ENCODE peak calls at places on chromosome 6, in nine cellular contexts. One of them, this sample, is unnamed.
A peak's percentile ranks its signal among the peaks of the same experiment; 100 is the strongest.

GRCh38 chr6:26514984-26515383 is 14.9 kb downstream of the BTN1A1 start:
- DNase-seq in A549: no peak
- DNase-seq in neural crest cell: no peak
- DNase-seq in heart left ventricle: no peak
- DNase-seq in dorsolateral prefrontal cortex: no peak
- DNase-seq in nephron progenitor cell: no peak
- DNase-seq in fibroblast of mammary gland: no peak
- DNase-seq in lower lobe of right lung: no peak
- DNase-seq in endodermal cell: no peak
- DNase-seq in this sample: no peak

GRCh38 chr6:25232478-25232877 is 46.7 kb upstream of the CARMIL1 start:
- DNase-seq in A549: no peak
- DNase-seq in heart left ventricle: peak; percentile 69
- DNase-seq in endodermal cell: no peak
- DNase-seq in fibroblast of mammary gland: peak; percentile 94
- DNase-seq in nephron progenitor cell: peak; percentile 16
- DNase-seq in dorsolateral prefrontal cortex: peak; percentile 73
- DNase-seq in lower lobe of right lung: no peak
- DNase-seq in neural crest cell: no peak
- DNase-seq in this sample: no peak

GRCh38 chr6:114315841-114316595 is 26.8 kb downstream of the HS3ST5 start:
- DNase-seq in nephron progenitor cell: no peak
- DNase-seq in dorsolateral prefrontal cortex: no peak
- DNase-seq in A549: no peak
- DNase-seq in lower lobe of right lung: no peak
- DNase-seq in endodermal cell: no peak
- DNase-seq in fibroblast of mammary gland: no peak
- DNase-seq in neural crest cell: no peak
- DNase-seq in heart left ventricle: no peak
- DNase-seq in this sample: no peak

GRCh38 chr6:11700118-11700718 is 78.4 kb downstream of the ADTRP start:
- DNase-seq in lower lobe of right lung: no peak
- DNase-seq in dorsolateral prefrontal cortex: no peak
- DNase-seq in nephron progenitor cell: no peak
- DNase-seq in neural crest cell: no peak
- DNase-seq in A549: peak; percentile 26
- DNase-seq in fibroblast of mammary gland: peak; percentile 72
- DNase-seq in endodermal cell: no peak
- DNase-seq in heart left ventricle: no peak
- DNase-seq in this sample: no peak

GRCh38 chr6:138115877-138116660 is 8.8 kb upstream of the PERP start:
- DNase-seq in fibroblast of mammary gland: peak; percentile 71
- DNase-seq in nephron progenitor cell: peak; percentile 51
- DNase-seq in neural crest cell: no peak
- DNase-seq in heart left ventricle: peak; percentile 38
- DNase-seq in lower lobe of right lung: peak; percentile 60
- DNase-seq in A549: peak; percentile 40
- DNase-seq in dorsolateral prefrontal cortex: peak; percentile 72
- DNase-seq in endodermal cell: peak; percentile 72
- DNase-seq in this sample: no peak

GRCh38 chr6:40356242-40356910 is 230.8 kb downstream of the LRFN2 start:
- DNase-seq in endodermal cell: peak; percentile 22
- DNase-seq in fibroblast of mammary gland: peak; percentile 47
- DNase-seq in heart left ventricle: no peak
- DNase-seq in dorsolateral prefrontal cortex: no peak
- DNase-seq in lower lobe of right lung: no peak
- DNase-seq in neural crest cell: no peak
- DNase-seq in nephron progenitor cell: no peak
- DNase-seq in A549: no peak
- DNase-seq in this sample: no peak

GRCh38 chr6:11845664-11846577 is 67.3 kb upstream of the ADTRP start:
- DNase-seq in nephron progenitor cell: no peak
- DNase-seq in lower lobe of right lung: no peak
- DNase-seq in fibroblast of mammary gland: no peak
- DNase-seq in A549: no peak
- DNase-seq in dorsolateral prefrontal cortex: no peak
- DNase-seq in neural crest cell: no peak
- DNase-seq in endodermal cell: no peak
- DNase-seq in heart left ventricle: no peak
- DNase-seq in this sample: no peak

GRCh38 chr6:136774228-136775041 is 17.8 kb downstream of the MAP3K5 start:
- DNase-seq in nephron progenitor cell: no peak
- DNase-seq in fibroblast of mammary gland: peak; percentile 86
- DNase-seq in endodermal cell: no peak
- DNase-seq in heart left ventricle: no peak
- DNase-seq in lower lobe of right lung: no peak
- DNase-seq in dorsolateral prefrontal cortex: no peak
- DNase-seq in A549: no peak
- DNase-seq in neural crest cell: no peak
- DNase-seq in this sample: no peak

GRCh38 chr6:11618533-11618932 is 81.0 kb downstream of the TMEM170B start:
- DNase-seq in A549: peak; percentile 13
- DNase-seq in nephron progenitor cell: no peak
- DNase-seq in neural crest cell: no peak
- DNase-seq in endodermal cell: no peak
- DNase-seq in dorsolateral prefrontal cortex: no peak
- DNase-seq in lower lobe of right lung: no peak
- DNase-seq in fibroblast of mammary gland: peak; percentile 27
- DNase-seq in heart left ventricle: no peak
- DNase-seq in this sample: no peak

GRCh38 chr6:87789198-87789899 is 87.3 kb upstream of the AKIRIN2 start:
- DNase-seq in A549: peak; percentile 79
- DNase-seq in neural crest cell: no peak
- DNase-seq in dorsolateral prefrontal cortex: no peak
- DNase-seq in lower lobe of right lung: no peak
- DNase-seq in nephron progenitor cell: no peak
- DNase-seq in heart left ventricle: no peak
- DNase-seq in fibroblast of mammary gland: peak; percentile 85
- DNase-seq in endodermal cell: no peak
- DNase-seq in this sample: no peak

GRCh38 chr6:73985891-73986290 is 289.9 kb downstream of the CD109 start:
- DNase-seq in nephron progenitor cell: no peak
- DNase-seq in lower lobe of right lung: no peak
- DNase-seq in endodermal cell: peak; percentile 58
- DNase-seq in heart left ventricle: no peak
- DNase-seq in neural crest cell: no peak
- DNase-seq in A549: no peak
- DNase-seq in fibroblast of mammary gland: peak; percentile 64
- DNase-seq in dorsolateral prefrontal cortex: no peak
- DNase-seq in this sample: no peak

GRCh38 chr6:109804020-109804419 is 112.9 kb downstream of the FIG4 start:
- DNase-seq in fibroblast of mammary gland: no peak
- DNase-seq in endodermal cell: no peak
- DNase-seq in lower lobe of right lung: no peak
- DNase-seq in dorsolateral prefrontal cortex: no peak
- DNase-seq in nephron progenitor cell: no peak
- DNase-seq in heart left ventricle: no peak
- DNase-seq in neural crest cell: no peak
- DNase-seq in A549: no peak
- DNase-seq in this sample: no peak

GRCh38 chr6:87705070-87705691 is 3.1 kb upstream of the AKIRIN2 start:
- DNase-seq in dorsolateral prefrontal cortex: no peak
- DNase-seq in nephron progenitor cell: no peak
- DNase-seq in endodermal cell: no peak
- DNase-seq in fibroblast of mammary gland: no peak
- DNase-seq in heart left ventricle: no peak
- DNase-seq in lower lobe of right lung: no peak
- DNase-seq in neural crest cell: no peak
- DNase-seq in A549: peak; percentile 41
- DNase-seq in this sample: no peak

GRCh38 chr6:30130887-30131862 is 4.8 kb upstream of the TRIM40 start:
- DNase-seq in dorsolateral prefrontal cortex: peak; percentile 45
- DNase-seq in heart left ventricle: peak; percentile 62
- DNase-seq in neural crest cell: peak; percentile 56
- DNase-seq in endodermal cell: peak; percentile 86
- DNase-seq in lower lobe of right lung: peak; percentile 63
- DNase-seq in nephron progenitor cell: peak; percentile 58
- DNase-seq in fibroblast of mammary gland: peak; percentile 81
- DNase-seq in A549: peak; percentile 82
- DNase-seq in this sample: peak; percentile 25

GRCh38 chr6:9139762-9140161 is 704.4 kb upstream of the SLC35B3 start:
- DNase-seq in A549: no peak
- DNase-seq in endodermal cell: no peak
- DNase-seq in lower lobe of right lung: no peak
- DNase-seq in nephron progenitor cell: no peak
- DNase-seq in fibroblast of mammary gland: peak; percentile 56
- DNase-seq in heart left ventricle: no peak
- DNase-seq in dorsolateral prefrontal cortex: no peak
- DNase-seq in neural crest cell: no peak
- DNase-seq in this sample: no peak

GRCh38 chr6:148890605-148891004 is 143.8 kb downstream of the UST start:
- DNase-seq in heart left ventricle: no peak
- DNase-seq in nephron progenitor cell: no peak
- DNase-seq in dorsolateral prefrontal cortex: no peak
- DNase-seq in fibroblast of mammary gland: peak; percentile 10
- DNase-seq in endodermal cell: no peak
- DNase-seq in lower lobe of right lung: no peak
- DNase-seq in A549: no peak
- DNase-seq in neural crest cell: no peak
- DNase-seq in this sample: no peak

GRCh38 chr6:3341467-3341866 is 82.7 kb downstream of the PSMG4 start:
- DNase-seq in heart left ventricle: no peak
- DNase-seq in neural crest cell: no peak
- DNase-seq in fibroblast of mammary gland: peak; percentile 98
- DNase-seq in dorsolateral prefrontal cortex: no peak
- DNase-seq in endodermal cell: peak; percentile 70
- DNase-seq in A549: no peak
- DNase-seq in nephron progenitor cell: no peak
- DNase-seq in lower lobe of right lung: no peak
- DNase-seq in this sample: no peak

GRCh38 chr6:21227486-21227885 is 366.1 kb upstream of the SOX4 start:
- DNase-seq in lower lobe of right lung: no peak
- DNase-seq in neural crest cell: no peak
- DNase-seq in dorsolateral prefrontal cortex: no peak
- DNase-seq in endodermal cell: no peak
- DNase-seq in nephron progenitor cell: no peak
- DNase-seq in heart left ventricle: no peak
- DNase-seq in fibroblast of mammary gland: peak; percentile 18
- DNase-seq in A549: no peak
- DNase-seq in this sample: no peak

GRCh38 chr6:106444777-106445507 is 84.4 kb downstream of the CRYBG1 start:
- DNase-seq in A549: peak; percentile 63
- DNase-seq in heart left ventricle: no peak
- DNase-seq in nephron progenitor cell: peak; percentile 16
- DNase-seq in neural crest cell: peak; percentile 23
- DNase-seq in dorsolateral prefrontal cortex: no peak
- DNase-seq in lower lobe of right lung: no peak
- DNase-seq in endodermal cell: no peak
- DNase-seq in fibroblast of mammary gland: peak; percentile 72
- DNase-seq in this sample: no peak

GRCh38 chr6:3157151-3157933 is at the start of gene TUBB2A:
- DNase-seq in heart left ventricle: peak; percentile 89
- DNase-seq in fibroblast of mammary gland: peak; percentile 69
- DNase-seq in lower lobe of right lung: peak; percentile 86
- DNase-seq in endodermal cell: peak; percentile 92
- DNase-seq in A549: peak; percentile 63
- DNase-seq in dorsolateral prefrontal cortex: peak; percentile 86
- DNase-seq in nephron progenitor cell: peak; percentile 86
- DNase-seq in neural crest cell: peak; percentile 73
- DNase-seq in this sample: peak; percentile 74

GRCh38 chr6:50198245-50198644 is 148.5 kb upstream of the DEFB112 start:
- DNase-seq in lower lobe of right lung: no peak
- DNase-seq in dorsolateral prefrontal cortex: no peak
- DNase-seq in heart left ventricle: no peak
- DNase-seq in endodermal cell: peak; percentile 62
- DNase-seq in nephron progenitor cell: no peak
- DNase-seq in fibroblast of mammary gland: no peak
- DNase-seq in neural crest cell: no peak
- DNase-seq in A549: no peak
- DNase-seq in this sample: no peak

GRCh38 chr6:42030585-42031506 is 19.5 kb upstream of the TAF8 start:
- DNase-seq in lower lobe of right lung: no peak
- DNase-seq in A549: no peak
- DNase-seq in neural crest cell: no peak
- DNase-seq in nephron progenitor cell: no peak
- DNase-seq in fibroblast of mammary gland: no peak
- DNase-seq in heart left ventricle: peak; percentile 76
- DNase-seq in endodermal cell: peak; percentile 73
- DNase-seq in dorsolateral prefrontal cortex: no peak
- DNase-seq in this sample: no peak

GRCh38 chr6:150267686-150268561 is 100.9 kb upstream of the IYD start:
- DNase-seq in nephron progenitor cell: no peak
- DNase-seq in dorsolateral prefrontal cortex: no peak
- DNase-seq in neural crest cell: no peak
- DNase-seq in A549: no peak
- DNase-seq in fibroblast of mammary gland: peak; percentile 88
- DNase-seq in lower lobe of right lung: peak; percentile 36
- DNase-seq in heart left ventricle: no peak
- DNase-seq in endodermal cell: no peak
- DNase-seq in this sample: no peak
- TF ChIP-seq CTCF in nephron progenitor cell: no peak
- TF ChIP-seq CTCF in dorsolateral prefrontal cortex: no peak
- TF ChIP-seq CTCF in neural crest cell: no peak
- TF ChIP-seq CTCF in A549: no peak
- TF ChIP-seq CTCF in fibroblast of mammary gland: peak; percentile 0
- TF ChIP-seq CTCF in lower lobe of right lung: no peak
- TF ChIP-seq CTCF in heart left ventricle: no peak
- TF ChIP-seq CTCF in endodermal cell: no peak
- TF ChIP-seq CTCF in this sample: no peak

GRCh38 chr6:66558189-66558588 is 851.2 kb upstream of the EYS start:
- DNase-seq in fibroblast of mammary gland: no peak
- DNase-seq in endodermal cell: peak; percentile 44
- DNase-seq in dorsolateral prefrontal cortex: no peak
- DNase-seq in lower lobe of right lung: no peak
- DNase-seq in A549: no peak
- DNase-seq in neural crest cell: no peak
- DNase-seq in heart left ventricle: no peak
- DNase-seq in nephron progenitor cell: no peak
- DNase-seq in this sample: no peak
- TF ChIP-seq CTCF in fibroblast of mammary gland: no peak
- TF ChIP-seq CTCF in endodermal cell: peak; percentile 47
- TF ChIP-seq CTCF in dorsolateral prefrontal cortex: no peak
- TF ChIP-seq CTCF in lower lobe of right lung: no peak
- TF ChIP-seq CTCF in A549: no peak
- TF ChIP-seq CTCF in neural crest cell: peak; percentile 31
- TF ChIP-seq CTCF in heart left ventricle: no peak
- TF ChIP-seq CTCF in nephron progenitor cell: no peak
- TF ChIP-seq CTCF in this sample: peak; percentile 17

GRCh38 chr6:34067814-34068213 is 78.1 kb downstream of the GRM4 start:
- DNase-seq in dorsolateral prefrontal cortex: no peak
- DNase-seq in heart left ventricle: no peak
- DNase-seq in nephron progenitor cell: no peak
- DNase-seq in neural crest cell: no peak
- DNase-seq in fibroblast of mammary gland: no peak
- DNase-seq in A549: peak; percentile 13
- DNase-seq in endodermal cell: peak; percentile 69
- DNase-seq in lower lobe of right lung: no peak
- DNase-seq in this sample: no peak
- TF ChIP-seq CTCF in dorsolateral prefrontal cortex: no peak
- TF ChIP-seq CTCF in heart left ventricle: no peak
- TF ChIP-seq CTCF in nephron progenitor cell: no peak
- TF ChIP-seq CTCF in neural crest cell: no peak
- TF ChIP-seq CTCF in fibroblast of mammary gland: no peak
- TF ChIP-seq CTCF in A549: peak; percentile 11
- TF ChIP-seq CTCF in endodermal cell: peak; percentile 43
- TF ChIP-seq CTCF in lower lobe of right lung: no peak
- TF ChIP-seq CTCF in this sample: no peak

DNA sequence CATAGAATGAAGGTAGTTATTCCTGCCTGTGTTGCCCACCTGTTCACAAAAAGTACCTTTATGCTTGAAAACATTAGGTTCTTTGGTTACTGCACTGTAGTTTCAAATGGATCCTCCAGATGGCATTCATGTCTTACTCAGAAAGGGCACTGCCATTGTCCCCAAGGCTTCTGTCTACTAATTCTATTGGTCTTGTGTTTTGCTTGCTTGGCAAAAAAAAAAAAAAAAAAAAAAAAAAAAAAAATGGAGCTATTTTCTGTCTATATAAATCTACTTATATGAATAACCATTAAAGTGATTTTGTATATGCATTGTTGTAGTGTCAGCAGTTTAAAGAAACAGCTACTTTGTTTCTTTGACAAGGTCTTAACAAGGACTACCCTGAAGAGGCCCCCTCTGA is 12.7 kb upstream of the EFHC1 start:
- DNase-seq in A549: peak; percentile 48
- DNase-seq in heart left ventricle: no peak
- DNase-seq in dorsolateral prefrontal cortex: no peak
- DNase-seq in fibroblast of mammary gland: peak; percentile 63
- DNase-seq in neural crest cell: no peak
- DNase-seq in endodermal cell: no peak
- DNase-seq in nephron progenitor cell: peak; percentile 11
- DNase-seq in lower lobe of right lung: no peak
- DNase-seq in this sample: no peak
- TF ChIP-seq CTCF in A549: peak; percentile 52
- TF ChIP-seq CTCF in heart left ventricle: peak; percentile 47
- TF ChIP-seq CTCF in dorsolateral prefrontal cortex: peak; percentile 49
- TF ChIP-seq CTCF in fibroblast of mammary gland: peak; percentile 58
- TF ChIP-seq CTCF in neural crest cell: peak; percentile 68
- TF ChIP-seq CTCF in endodermal cell: peak; percentile 82
- TF ChIP-seq CTCF in nephron progenitor cell: peak; percentile 60
- TF ChIP-seq CTCF in lower lobe of right lung: peak; percentile 38
- TF ChIP-seq CTCF in this sample: peak; percentile 60

This sample was measured in progenitor cell of endocrine pancreas.